ENCODE peak calls at places on chromosomes 4 and X, in six cellular contexts. B, O, L, I, H and A are unnamed samples. For H3K36me3, the result is how much of the 10 kb centered on the place peaks cover.

GRCh38 chrX:19882066-19882775 is 5.2 kb downstream of the SH3KBP1 start:
- DNase-seq in O (no peak), L (no peak), I (no peak), B (no peak), H (no peak), A (no peak)

GRCh38 chrX:133608406-133608805 is 193.1 kb upstream of the GPC4 start:
- DNase-seq in H (no peak), I (no peak), L (no peak), B (no peak), O (no peak), A (no peak)

GRCh38 chr4:110615366-110616161 is 7.3 kb downstream of the PITX2 start:
- DNase-seq in H (no peak), B (no peak), L (no peak), I (no peak), O (no peak), A (no peak)

GRCh38 chrX:45191383-45191782 is 9.3 kb downstream of the DIPK2B start:
- DNase-seq in H (no peak), B (no peak), I (no peak), L (no peak), O (no peak), A (no peak)

GRCh38 chr4:8830056-8830455 is 41.6 kb downstream of the HMX1 start:
- DNase-seq in B (no peak), L (peak), O (no peak), I (no peak), H (no peak), A (no peak)

GRCh38 chr4:133464311-133464710 is 315.2 kb downstream of the PCDH10 start:
- DNase-seq in H (no peak), B (no peak), O (no peak), I (no peak), L (no peak), A (no peak)

GRCh38 chrX:69015156-69015555 is 150.1 kb downstream of the PJA1 start:
- DNase-seq in H (no peak), B (no peak), L (no peak), O (no peak), I (no peak), A (peak)

GRCh38 chrX:11380187-11380586 is 87.0 kb downstream of the AMELX start:
- DNase-seq in H (no peak), L (no peak), B (no peak), I (no peak), O (no peak), A (no peak)

GRCh38 chr4:152988721-152989553 is 52.8 kb downstream of the FHDC1 start:
- DNase-seq in L (no peak), I (no peak), O (no peak), B (no peak), H (no peak), A (no peak)

GRCh38 chr4:16692493-16692892 is 206.0 kb downstream of the LDB2 start:
- DNase-seq in B (no peak), I (no peak), L (no peak), O (no peak), H (no peak), A (no peak)

GRCh38 chr4:5747746-5748365 is 36.9 kb downstream of the EVC start:
- DNase-seq in B (no peak), H (no peak), O (no peak), L (no peak), I (no peak), A (no peak)

GRCh38 chr4:139783761-139784484 is 118.3 kb downstream of the MGST2 start:
- DNase-seq in H (no peak), B (no peak), O (no peak), I (no peak), L (no peak), A (no peak)

GRCh38 chrX:38804481-38805293 is 3.4 kb downstream of the MID1IP1 start:
- DNase-seq in I (no peak), B (no peak), H (peak), O (peak), L (peak), A (no peak)

GRCh38 chr4:13701937-13702446 is 74.5 kb upstream of the BOD1L1 start:
- DNase-seq in B (peak), H (no peak), O (no peak), L (no peak), I (no peak), A (no peak)

GRCh38 chrX:136147966-136148365 is 633 bp downstream of the FHL1 start:
- DNase-seq in I (no peak), O (peak), H (no peak), B (no peak), L (no peak), A (no peak)

GRCh38 chrX:20042221-20042620 is 51.4 kb upstream of the BCLAF3 start:
- DNase-seq in B (no peak), L (no peak), H (no peak), I (no peak), O (no peak), A (no peak)

GRCh38 chrX:38561126-38561868 is at the start of gene TSPAN7:
- DNase-seq in B (peak), O (peak), I (peak), L (peak), H (peak), A (no peak)

GRCh38 chr4:25439913-25440477 is 62.9 kb downstream of the ANAPC4 start:
- DNase-seq in L (peak), I (peak), B (peak), H (no peak), O (peak), A (no peak)

GRCh38 chr4:85637778-85638177 is 162.8 kb downstream of the ARHGAP24 start:
- DNase-seq in B (no peak), I (no peak), O (no peak), H (no peak), L (no peak), A (no peak)

GRCh38 chr4:122898370-122899150 is 23.8 kb downstream of the NUDT6 start:
- DNase-seq in L (no peak), H (no peak), I (no peak), O (no peak), B (peak), A (no peak)

GRCh38 chrX:69987691-69988090 is 62.0 kb downstream of the AWAT2 start:
- DNase-seq in L (no peak), O (no peak), I (no peak), B (no peak), H (no peak), A (no peak)

GRCh38 chr4:126899382-126899801 is 733.4 kb upstream of the INTU start:
- DNase-seq in O (no peak), I (no peak), H (no peak), L (no peak), B (peak), A (no peak)

GRCh38 chrX:105882581-105883275 is 60.4 kb downstream of the NRK start:
- DNase-seq in I (no peak), B (no peak), H (no peak), O (peak), L (no peak), A (no peak)

GRCh38 chr4:122577808-122578781 is 42.8 kb downstream of the IL21 start:
- DNase-seq in O (no peak), H (no peak), L (peak), B (peak), I (no peak), A (no peak)

GRCh38 chr4:186669159-186669720 is 54.4 kb downstream of the FAT1 start:
- DNase-seq in O (no peak), H (no peak), B (no peak), L (no peak), I (no peak), A (no peak)

GRCh38 chr4:125316781-125317525 is 2.2 kb downstream of the FAT4 start:
- DNase-seq in O (peak), H (peak), L (peak), B (no peak), I (no peak), A (no peak)

GRCh38 chrX:2642791-2643190 is 48.3 kb upstream of the CD99 start:
- DNase-seq in H (no peak), O (no peak), B (no peak), L (no peak), I (no peak), A (no peak)

GRCh38 chr4:7295917-7296660 is 103.8 kb downstream of the SORCS2 start:
- DNase-seq in O (peak), H (peak), B (peak), L (no peak), I (no peak), A (no peak)

GRCh38 chr4:96063639-96064038 is 223.7 kb downstream of the PDHA2 start:
- DNase-seq in I (no peak), B (no peak), O (no peak), L (no peak), H (no peak), A (no peak)

GRCh38 chr4:153750197-153750817 is 9.5 kb downstream of the RNF175 start:
- DNase-seq in B (peak), L (peak), H (no peak), I (no peak), O (no peak), A (no peak)

GRCh38 chr4:119300072-119300387 is 21.9 kb downstream of the FABP2 start:
- DNase-seq in I (no peak), O (peak), L (peak), B (no peak), H (peak), A (no peak)

GRCh38 chr4:81352476-81352875 is 119.2 kb downstream of the RASGEF1B start:
- DNase-seq in I (no peak), H (no peak), L (no peak), B (no peak), O (no peak), A (no peak)

GRCh38 chr4:177391287-177391686 is 51.0 kb downstream of the AGA start:
- DNase-seq in H (no peak), B (no peak), I (no peak), O (no peak), L (no peak), A (no peak)

DNA sequence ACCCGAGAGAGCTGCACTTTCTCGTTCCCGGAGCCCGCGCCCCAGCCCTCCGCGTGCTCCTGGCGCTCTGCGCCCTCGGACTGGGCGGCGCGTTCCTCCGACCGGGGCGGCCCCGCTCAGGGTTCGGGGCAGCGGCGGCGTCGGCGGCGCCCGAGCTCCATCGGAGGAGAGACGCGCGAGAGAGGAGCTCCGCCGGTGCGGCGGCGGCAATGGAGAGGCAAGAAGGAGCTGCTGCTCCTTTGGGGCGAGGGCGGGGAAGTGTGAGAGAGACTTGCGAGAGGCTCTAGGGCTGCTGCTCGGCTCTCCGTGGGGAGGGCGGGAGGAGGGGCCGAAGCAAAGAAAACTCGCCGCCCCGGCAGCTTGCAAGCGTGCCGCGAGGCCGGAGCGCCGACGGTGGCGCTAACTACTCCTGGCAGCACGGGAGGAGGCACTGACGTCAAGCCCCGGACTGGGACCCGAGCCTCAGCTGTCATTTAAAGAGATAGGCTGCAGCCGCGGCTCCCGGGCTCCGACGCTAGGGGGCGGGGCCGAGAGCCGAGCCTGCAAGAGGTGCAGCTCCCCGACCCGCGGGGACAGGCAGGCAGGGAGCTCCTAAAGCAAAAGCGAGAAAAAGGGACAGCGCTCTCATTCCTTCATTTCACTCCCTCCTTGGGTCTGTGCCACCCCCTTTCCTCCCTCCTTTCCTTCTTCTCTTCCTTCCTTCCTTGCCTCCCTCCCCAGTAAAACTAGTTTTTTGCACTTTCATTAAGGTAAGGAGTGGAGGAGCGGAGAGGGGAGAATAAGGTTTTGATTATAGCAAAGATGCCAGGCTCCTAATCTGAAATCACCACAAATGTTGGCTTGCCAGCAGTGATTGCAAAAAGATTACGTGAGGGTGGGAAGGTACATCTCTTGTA is at the start of gene KCTD8:
- DNase-seq in I (peak), L (peak), H (peak), O (peak), B (no peak), A (no peak)
- TF ChIP-seq POLR2A in I (no peak), L (no peak), H (no peak), O (peak), B (no peak), A (peak)

GRCh38 chr4:770022-770421 is 55.9 kb downstream of the CPLX1 start:
- DNase-seq in O (peak), B (no peak), L (no peak), I (no peak), H (peak), A (no peak)

GRCh38 chr4:766559-767283 is 59.2 kb downstream of the CPLX1 start:
- DNase-seq in I (no peak), B (no peak), L (no peak), O (no peak), H (peak), A (no peak)

GRCh38 chr4:769511-769910 is 56.4 kb downstream of the CPLX1 start:
- DNase-seq in B (no peak), O (peak), I (no peak), H (peak), L (no peak), A (no peak)

GRCh38 chr4:768076-768475 is 57.9 kb downstream of the CPLX1 start:
- DNase-seq in O (no peak), H (peak), I (no peak), L (no peak), B (no peak), A (no peak)

GRCh38 chr4:768995-769394 is 56.9 kb downstream of the CPLX1 start:
- DNase-seq in B (no peak), H (peak), I (no peak), L (no peak), O (peak), A (no peak)
- H3K36me3 ChIP-seq in B (under half), H (under half), I (under half), L (half or more), O (under half), A (under half)

GRCh38 chrX:129540068-129540653 is at the start of gene OCRL:
- DNase-seq in I (peak), H (peak), B (peak), O (peak), L (peak), A (no peak)
- TF ChIP-seq POLR2A in I (peak), H (no peak), B (no peak), O (no peak), L (no peak), A (no peak)

DNA sequence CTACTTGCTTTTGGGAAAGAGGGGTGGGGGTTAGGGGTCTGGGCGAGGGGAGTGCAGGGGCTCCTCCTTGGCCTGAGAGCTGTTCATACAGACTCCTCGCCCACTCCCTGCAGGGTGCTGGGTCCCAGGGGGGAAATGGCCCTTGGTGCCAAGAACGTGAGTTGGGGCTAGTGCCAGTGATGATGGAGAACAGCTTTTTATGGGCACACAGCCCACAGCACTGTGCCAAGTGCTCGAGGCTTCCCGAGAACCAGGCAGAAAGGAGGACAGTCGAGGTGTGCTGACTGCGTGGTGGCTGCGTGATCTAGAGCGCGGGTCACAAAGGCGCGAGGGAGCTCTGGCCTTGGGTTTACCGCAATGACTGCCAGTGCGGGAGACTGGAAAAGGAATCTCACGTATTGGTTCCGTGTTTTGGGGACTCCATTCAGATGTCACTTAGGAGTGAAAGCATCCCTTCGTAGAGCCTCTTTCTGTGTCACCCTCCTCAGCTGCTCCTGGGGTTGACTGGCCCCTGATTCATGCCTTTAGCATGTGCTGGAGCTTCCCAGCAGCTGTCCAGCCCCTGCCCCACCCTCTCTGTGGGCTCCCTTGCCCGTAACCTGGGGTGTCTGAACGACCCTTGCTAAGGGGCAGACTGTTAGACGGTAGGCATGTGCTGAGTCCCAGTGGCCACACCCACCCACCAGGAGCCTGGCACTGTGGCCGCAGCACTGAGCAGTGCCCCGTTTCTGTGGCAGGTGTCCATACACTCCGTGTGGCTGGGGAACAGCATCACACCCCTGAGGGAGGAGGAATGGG is 20.9 kb upstream of the MSANTD1 start:
- DNase-seq in B (no peak), I (no peak), O (peak), L (no peak), H (peak), A (no peak)
- H3K36me3 ChIP-seq in B (under half), I (under half), O (under half), L (half or more), H (under half), A (under half)

DNA sequence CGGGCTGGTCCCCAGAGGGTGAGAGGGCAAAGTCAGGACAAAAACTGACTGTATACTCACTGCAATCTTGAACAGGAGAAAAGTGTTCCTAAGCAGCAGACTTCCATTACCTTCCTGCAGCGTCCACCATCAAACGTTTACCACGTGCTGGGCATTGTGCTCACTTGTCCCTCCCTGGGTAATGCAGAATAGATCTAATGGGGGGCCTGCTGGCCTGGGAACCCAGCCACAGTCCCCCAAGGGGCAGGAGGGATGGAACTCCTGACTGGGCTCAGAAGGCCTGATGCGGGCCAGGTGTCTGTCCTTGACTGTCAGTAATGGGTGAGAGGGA is 37.6 kb upstream of the FAM156A start:
- DNase-seq in I (no peak), H (no peak), O (no peak), L (no peak), B (no peak), A (no peak)
- TF ChIP-seq POLR2A in I (no peak), H (no peak), O (no peak), L (no peak), B (no peak), A (no peak)

DNA sequence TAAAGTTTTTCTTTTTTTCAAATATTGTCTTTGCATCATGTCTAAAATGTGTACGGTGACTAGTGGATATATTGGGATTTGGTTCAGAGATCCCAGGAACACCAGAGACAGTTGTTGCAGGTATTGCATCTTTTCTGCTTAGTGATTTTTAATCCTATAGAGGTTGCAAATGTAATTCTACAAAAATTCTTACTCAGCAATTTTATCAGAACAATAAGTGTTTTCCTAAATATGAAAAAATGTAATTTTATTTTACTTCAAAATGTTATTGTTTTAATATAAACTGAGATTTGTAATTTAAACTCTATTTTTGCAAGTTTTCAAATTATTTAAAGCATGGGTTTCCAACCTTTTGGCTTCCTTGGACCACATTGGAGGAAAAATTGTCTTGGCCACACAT is 8.2 kb downstream of the ZNF718 start:
- DNase-seq in I (no peak), L (no peak), B (no peak), H (no peak), O (no peak), A (no peak)
- H3K36me3 ChIP-seq in I (under half), L (half or more), B (under half), H (under half), O (under half), A (under half)

GRCh38 chrX:103831803-103832544 is at the start of gene RAB9B:
- DNase-seq in O (peak), B (no peak), I (peak), L (peak), H (peak), A (no peak)
- TF ChIP-seq POLR2A in O (peak), B (no peak), I (no peak), L (no peak), H (no peak), A (no peak)

DNA sequence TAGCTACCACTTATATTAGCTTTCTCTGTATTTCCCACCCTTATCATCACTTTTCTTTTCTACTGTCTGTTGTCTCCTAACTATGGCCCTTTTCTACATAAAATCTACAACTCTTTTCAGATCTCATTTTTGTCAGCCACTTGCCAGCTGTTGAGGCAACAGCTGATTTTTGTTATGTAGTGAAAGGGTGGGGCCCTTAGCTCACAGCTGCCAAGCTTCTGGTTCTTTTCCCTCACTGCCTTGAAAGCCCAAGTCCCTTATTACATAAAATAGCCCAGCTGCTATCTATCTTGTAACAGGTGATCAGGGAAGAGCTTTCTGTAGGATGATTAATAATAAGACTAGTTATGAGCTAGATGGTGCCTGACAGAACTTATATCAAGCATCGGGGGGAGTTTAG is 45.9 kb downstream of the ADGRL3 start:
- DNase-seq in L (no peak), O (no peak), I (no peak), B (no peak), H (no peak), A (no peak)
- H3K36me3 ChIP-seq in L (under half), O (under half), I (under half), B (under half), H (under half), A (under half)